ENCODE peak calls at places on chromosomes 16 and 17, in eight cellular contexts. Q is brain microvascular endothelial cell, B is spleen, F is Caco-2, G is NT2/D1, I is dorsolateral prefrontal cortex, L is uterus, J is AG04450. O is an unnamed sample. For H3K27me3, the result is how much of the 10 kb centered on the place peaks cover.

GRCh38 chr17:80031691-80032480 is 3.8 kb downstream of the TBC1D16 start:
- DNase-seq in Q (no peak), B (no peak), F (no peak), G (no peak), I (no peak), L (no peak), J (no peak), O (no peak)

GRCh38 chr16:81531415-81531814 is 86.8 kb downstream of the CMIP start:
- DNase-seq in Q (no peak), B (peak), F (peak), G (no peak), I (no peak), L (no peak), J (no peak), O (peak)

GRCh38 chr16:17463335-17463734 is 7.4 kb downstream of the XYLT1 start:
- DNase-seq in Q (no peak), B (no peak), F (no peak), G (no peak), I (no peak), L (no peak), J (no peak), O (no peak)

GRCh38 chr17:40192961-40193360 is 15.7 kb downstream of the RAPGEFL1 start:
- DNase-seq in Q (no peak), B (no peak), F (no peak), G (no peak), I (no peak), L (no peak), J (no peak), O (no peak)

GRCh38 chr16:4655801-4656200 is 31.2 kb downstream of the MGRN1 start:
- DNase-seq in Q (no peak), B (no peak), F (no peak), G (no peak), I (no peak), L (no peak), J (no peak), O (no peak)

GRCh38 chr16:50622643-50623369 is 58.3 kb downstream of the SNX20 start:
- DNase-seq in Q (no peak), B (no peak), F (no peak), G (no peak), I (no peak), L (no peak), J (no peak), O (no peak)

GRCh38 chr16:85524365-85524629 is 88.8 kb upstream of the GSE1 start:
- DNase-seq in Q (no peak), B (no peak), F (no peak), G (no peak), I (no peak), L (no peak), J (no peak), O (no peak)

GRCh38 chr17:2207815-2208515 is 95.6 kb downstream of the SMG6 start:
- DNase-seq in Q (no peak), B (no peak), F (no peak), G (no peak), I (no peak), L (no peak), J (no peak), O (no peak)

GRCh38 chr17:76947771-76948170 is 79.6 kb downstream of the MGAT5B start:
- DNase-seq in Q (no peak), B (no peak), F (no peak), G (no peak), I (no peak), L (no peak), J (no peak), O (no peak)

GRCh38 chr16:51818342-51818944 is 667.4 kb upstream of the SALL1 start:
- DNase-seq in Q (peak), B (no peak), F (no peak), G (peak), I (peak), L (peak), J (peak), O (peak)

GRCh38 chr17:28334666-28335200 is 539 bp downstream of the IFT20 start:
- DNase-seq in Q (no peak), B (no peak), F (no peak), G (no peak), I (peak), L (no peak), J (no peak), O (no peak)

GRCh38 chr17:28154242-28154641 is 111.8 kb downstream of the NLK start:
- DNase-seq in Q (no peak), B (no peak), F (no peak), G (no peak), I (no peak), L (no peak), J (no peak), O (no peak)

GRCh38 chr16:46894011-46894672 is 10.0 kb downstream of the GPT2 start:
- DNase-seq in Q (no peak), B (peak), F (no peak), G (no peak), I (peak), L (no peak), J (no peak), O (no peak)

GRCh38 chr16:47142469-47143328 is 1.0 kb downstream of the NETO2 start:
- DNase-seq in Q (peak), B (peak), F (no peak), G (no peak), I (no peak), L (no peak), J (no peak), O (no peak)

GRCh38 chr16:177394-177822 is 928 bp downstream of the HBA1 start:
- DNase-seq in Q (no peak), B (no peak), F (no peak), G (no peak), I (no peak), L (no peak), J (no peak), O (no peak)

GRCh38 chr17:57045868-57046671 is 39.0 kb upstream of the AKAP1 start:
- DNase-seq in Q (no peak), B (peak), F (no peak), G (no peak), I (no peak), L (no peak), J (no peak), O (no peak)

GRCh38 chr17:8289103-8289397 is 580 bp downstream of the RANGRF start:
- DNase-seq in Q (peak), B (no peak), F (no peak), G (no peak), I (no peak), L (peak), J (no peak), O (no peak)

GRCh38 chr17:8292639-8293395 is 2.4 kb downstream of the SLC25A35 start:
- DNase-seq in Q (no peak), B (no peak), F (no peak), G (no peak), I (no peak), L (no peak), J (no peak), O (no peak)

GRCh38 chr17:8290043-8290442 is 1.6 kb downstream of the RANGRF start:
- DNase-seq in Q (no peak), B (no peak), F (no peak), G (no peak), I (no peak), L (no peak), J (no peak), O (no peak)

GRCh38 chr17:8294814-8295316 is 335 bp downstream of the SLC25A35 start:
- DNase-seq in Q (no peak), B (no peak), F (no peak), G (no peak), I (no peak), L (no peak), J (no peak), O (no peak)

GRCh38 chr17:8294361-8294760 is 839 bp downstream of the SLC25A35 start:
- DNase-seq in Q (no peak), B (peak), F (no peak), G (no peak), I (no peak), L (no peak), J (no peak), O (no peak)
- H3K4me3 ChIP-seq in Q (no peak), B (peak), F (no peak), G (no peak), I (no peak), L (no peak), J (no peak), O (no peak)

GRCh38 chr16:89917773-89918452 is 749 bp upstream of the MC1R start:
- DNase-seq in Q (peak), B (peak), F (peak), G (no peak), I (no peak), L (peak), J (no peak), O (peak)
- H3K27me3 ChIP-seq in Q (under half), B (under half), F (under half), G (under half), I (under half), L (under half), J (under half), O (under half)

GRCh38 chr17:3615160-3615870 is 6.1 kb upstream of the TRPV1 start:
- DNase-seq in Q (no peak), B (no peak), F (no peak), G (no peak), I (no peak), L (no peak), J (no peak), O (no peak)

GRCh38 chr17:3603870-3604259 is 5.3 kb downstream of the TRPV1 start:
- DNase-seq in Q (no peak), B (no peak), F (no peak), G (no peak), I (no peak), L (no peak), J (no peak), O (no peak)

GRCh38 chr17:3610523-3610922 is 1.3 kb upstream of the TRPV1 start:
- DNase-seq in Q (no peak), B (no peak), F (no peak), G (no peak), I (no peak), L (no peak), J (no peak), O (no peak)

GRCh38 chr17:3613139-3613538 is 3.9 kb upstream of the TRPV1 start:
- DNase-seq in Q (no peak), B (no peak), F (no peak), G (no peak), I (no peak), L (no peak), J (no peak), O (peak)

DNA sequence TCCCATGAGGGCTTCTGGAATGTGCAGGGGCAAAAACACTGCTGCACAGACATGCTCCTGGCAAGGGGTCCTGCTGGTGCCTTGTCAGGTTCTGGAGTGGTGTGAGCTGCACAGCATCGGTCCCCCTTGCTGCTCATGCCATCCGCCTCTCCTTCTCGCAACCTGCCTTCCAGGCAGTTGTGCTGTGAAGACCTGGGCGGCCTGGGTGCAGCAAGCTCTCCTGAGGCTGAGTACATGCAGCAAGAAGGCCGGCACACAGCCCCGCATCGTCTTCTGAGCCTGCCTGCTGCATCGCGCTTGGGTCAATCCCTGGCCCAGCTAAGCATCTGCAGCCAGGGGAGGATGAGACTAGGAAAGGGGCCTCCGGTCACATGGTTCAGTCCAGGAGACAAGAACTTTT is 478 bp upstream of the TRPV1 start:
- DNase-seq in Q (no peak), B (no peak), F (no peak), G (no peak), I (no peak), L (no peak), J (no peak), O (no peak)
- H3K4me3 ChIP-seq in Q (no peak), B (no peak), F (no peak), G (no peak), I (no peak), L (no peak), J (no peak), O (no peak)

DNA sequence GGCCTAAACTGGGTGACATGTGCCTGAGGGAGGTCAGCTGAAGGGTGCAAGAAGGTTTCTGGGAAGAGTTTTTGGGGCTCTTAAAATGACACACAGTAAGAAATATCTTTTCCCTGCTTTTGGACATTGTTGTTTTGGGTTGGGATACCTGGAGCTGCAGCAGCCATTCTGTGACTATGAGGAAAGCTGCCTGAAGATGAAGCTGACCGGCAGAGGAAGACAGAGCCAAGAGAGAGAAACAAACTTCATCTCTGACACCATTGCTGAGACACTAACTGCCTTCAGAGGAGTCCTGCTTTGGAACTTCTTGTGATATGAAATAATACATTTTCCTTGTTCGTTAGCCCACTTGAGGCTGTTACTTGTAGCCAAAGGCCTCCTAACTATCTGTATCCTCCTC is 8.8 kb upstream of the WNT3 start:
- DNase-seq in Q (no peak), B (no peak), F (no peak), G (no peak), I (no peak), L (no peak), J (no peak), O (no peak)
- H3K27me3 ChIP-seq in Q (under half), B (under half), F (under half), G (half or more), I (under half), L (under half), J (under half), O (under half)

O was measured in small intestine.